ENCODE peak calls at places on chromosomes 16 and 17, in five cellular contexts. Z, D, O, K and A are unnamed samples.

GRCh38 chr16:14963281-14964173 is 11.3 kb upstream of the PDXDC1 start:
- DNase-seq in Z (no peak), D (no peak), O (no peak), K (peak), A (no peak)

GRCh38 chr17:81339180-81339501 is 44.0 kb upstream of the SLC38A10 start:
- DNase-seq in Z (no peak), D (no peak), O (no peak), K (no peak), A (no peak)

GRCh38 chr16:86020971-86021370 is 122.0 kb downstream of the IRF8 start:
- DNase-seq in Z (no peak), D (no peak), O (no peak), K (no peak), A (no peak)

GRCh38 chr17:57114085-57114673 is 29.1 kb downstream of the AKAP1 start:
- DNase-seq in Z (peak), D (peak), O (no peak), K (peak), A (peak)

GRCh38 chr17:13415877-13416416 is 185.8 kb downstream of the HS3ST3A1 start:
- DNase-seq in Z (no peak), D (no peak), O (peak), K (no peak), A (no peak)

GRCh38 chr17:80901319-80901718 is 90.3 kb upstream of the CHMP6 start:
- DNase-seq in Z (no peak), D (no peak), O (no peak), K (no peak), A (no peak)

GRCh38 chr17:45954914-45955313 is 44.1 kb upstream of the STH start:
- DNase-seq in Z (no peak), D (no peak), O (no peak), K (no peak), A (no peak)

GRCh38 chr16:78673884-78674283 is 574.4 kb downstream of the WWOX start:
- DNase-seq in Z (no peak), D (no peak), O (no peak), K (no peak), A (no peak)

GRCh38 chr17:19551148-19551547 is 17.5 kb downstream of the SLC47A1 start:
- DNase-seq in Z (no peak), D (no peak), O (no peak), K (no peak), A (no peak)

GRCh38 chr17:40177275-40177874 is at the start of gene RAPGEFL1:
- DNase-seq in Z (peak), D (peak), O (peak), K (peak), A (no peak)

GRCh38 chr16:50591800-50592771 is 43.9 kb downstream of the NKD1 start:
- DNase-seq in Z (peak), D (no peak), O (peak), K (no peak), A (no peak)

GRCh38 chr16:67312450-67313118 is 14.0 kb downstream of the KCTD19 start:
- DNase-seq in Z (no peak), D (no peak), O (no peak), K (no peak), A (no peak)

GRCh38 chr17:82534401-82534812 is 14.9 kb downstream of the FOXK2 start:
- DNase-seq in Z (no peak), D (no peak), O (no peak), K (no peak), A (no peak)

GRCh38 chr16:47970291-47970931 is 185.4 kb downstream of the ABCC12 start:
- DNase-seq in Z (no peak), D (no peak), O (no peak), K (peak), A (no peak)

GRCh38 chr16:3458852-3459361 is 15.4 kb downstream of the NAA60 start:
- DNase-seq in Z (no peak), D (no peak), O (no peak), K (no peak), A (no peak)

GRCh38 chr17:16486373-16487250 is 5.4 kb downstream of the LRRC75A start:
- DNase-seq in Z (peak), D (no peak), O (peak), K (peak), A (no peak)

GRCh38 chr16:65546353-65546791 is 424.5 kb upstream of the CDH11 start:
- DNase-seq in Z (no peak), D (no peak), O (no peak), K (no peak), A (no peak)

GRCh38 chr16:4915226-4915761 is 21.7 kb downstream of the PPL start:
- DNase-seq in Z (no peak), D (no peak), O (no peak), K (no peak), A (no peak)

GRCh38 chr17:9811086-9811485 is 10.8 kb downstream of the GSG1L2 start:
- DNase-seq in Z (no peak), D (no peak), O (no peak), K (no peak), A (no peak)

GRCh38 chr17:19388791-19389190 is 1.8 kb upstream of the MFAP4 start:
- DNase-seq in Z (no peak), D (no peak), O (no peak), K (no peak), A (no peak)

GRCh38 chr16:62036101-62036806 is at the start of gene CDH8:
- DNase-seq in Z (peak), D (no peak), O (peak), K (peak), A (no peak)

GRCh38 chr16:18941471-18941870 is 15.3 kb upstream of the SMG1 start:
- DNase-seq in Z (no peak), D (no peak), O (no peak), K (no peak), A (no peak)

GRCh38 chr16:8998114-8998513 is 34.4 kb upstream of the USP7 start:
- DNase-seq in Z (no peak), D (no peak), O (no peak), K (no peak), A (no peak)

GRCh38 chr16:23148513-23149266 is 562 bp downstream of the USP31 start:
- DNase-seq in Z (peak), D (peak), O (peak), K (peak), A (peak)

GRCh38 chr16:46923513-46924295 is 39.5 kb downstream of the GPT2 start:
- DNase-seq in Z (no peak), D (no peak), O (no peak), K (no peak), A (no peak)

GRCh38 chr17:19262650-19263620 is 25.8 kb downstream of the EPN2 start:
- DNase-seq in Z (no peak), D (no peak), O (no peak), K (no peak), A (no peak)

GRCh38 chr16:59108374-59108773 is 374.3 kb upstream of the GOT2 start:
- DNase-seq in Z (no peak), D (no peak), O (no peak), K (no peak), A (no peak)

GRCh38 chr17:77214743-77215142 is 74.0 kb downstream of the SEC14L1 start:
- DNase-seq in Z (peak), D (no peak), O (no peak), K (peak), A (peak)

GRCh38 chr16:3716831-3717234 is 491 bp downstream of the TRAP1 start:
- DNase-seq in Z (peak), D (peak), O (no peak), K (peak), A (no peak)

GRCh38 chr16:72092832-72093447 is 480 bp downstream of the TXNL4B start:
- DNase-seq in Z (no peak), D (no peak), O (no peak), K (no peak), A (no peak)

GRCh38 chr17:40463122-40463550 is 19.9 kb downstream of the IGFBP4 start:
- DNase-seq in Z (no peak), D (no peak), O (peak), K (no peak), A (no peak)

GRCh38 chr17:54172654-54173316 is 350.1 kb downstream of the KIF2B start:
- DNase-seq in Z (peak), D (no peak), O (no peak), K (peak), A (no peak)